ENCODE peak calls at places on chromosome 3, in eight cellular contexts. Q is natural killer cell, E is astrocyte of the spinal cord, X is right atrium auricular region, V is upper lobe of left lung, Z is dorsolateral prefrontal cortex, U is progenitor cell of endocrine pancreas, H is RWPE1. I is an unnamed sample.

GRCh38 chr3:156010829-156011228 is 109.5 kb upstream of the KCNAB1 start:
- DNase-seq in V (no peak), Q (no peak), X (no peak), U (no peak), H (peak; percentile 20), Z (peak; percentile 38), E (no peak), I (no peak)

GRCh38 chr3:42246091-42246490 is 19.9 kb downstream of the CCK start:
- DNase-seq in X (no peak), Z (no peak), U (no peak), Q (no peak), V (no peak), E (no peak), H (no peak), I (no peak)

GRCh38 chr3:50862221-50862620 is 187.5 kb downstream of the DOCK3 start:
- DNase-seq in E (no peak), H (no peak), Z (no peak), V (no peak), U (no peak), X (no peak), Q (no peak), I (no peak)

GRCh38 chr3:11350374-11350773 is 78.2 kb downstream of the ATG7 start:
- DNase-seq in X (no peak), Z (no peak), E (no peak), U (no peak), Q (no peak), V (no peak), H (no peak), I (no peak)

GRCh38 chr3:125186261-125186770 is 26.2 kb downstream of the SLC12A8 start:
- DNase-seq in X (no peak), H (no peak), U (no peak), Q (no peak), E (peak; percentile 44), V (no peak), Z (peak; percentile 59), I (no peak)

GRCh38 chr3:149393355-149394165 is 16.1 kb upstream of the TM4SF1 start:
- DNase-seq in E (peak; percentile 81), V (peak; percentile 86), Z (peak; percentile 20), U (peak; percentile 32), Q (no peak), H (peak; percentile 66), X (peak; percentile 76), I (peak; percentile 52)

GRCh38 chr3:20511863-20512262 is 325.9 kb upstream of the SGO1 start:
- DNase-seq in Q (no peak), V (no peak), X (no peak), H (peak; percentile 4), Z (no peak), E (peak; percentile 69), U (no peak), I (no peak)

GRCh38 chr3:32816439-32817194 is 1.2 kb upstream of the TRIM71 start:
- DNase-seq in Z (peak; percentile 40), Q (no peak), U (peak; percentile 59), H (no peak), E (peak; percentile 21), X (no peak), V (no peak), I (no peak)

GRCh38 chr3:127750226-127751031 is 71.9 kb downstream of the MGLL start:
- DNase-seq in Q (no peak), H (peak; percentile 55), Z (no peak), E (peak; percentile 85), X (no peak), U (no peak), V (no peak), I (no peak)

GRCh38 chr3:24493951-24494615 is 567 bp downstream of the THRB start:
- DNase-seq in H (peak; percentile 28), Q (no peak), E (no peak), V (peak; percentile 64), Z (peak; percentile 67), U (peak; percentile 41), X (peak; percentile 91), I (peak; percentile 52)

GRCh38 chr3:160754371-160754854 is 1.6 kb upstream of the PPM1L start:
- DNase-seq in H (peak; percentile 20), Z (peak; percentile 41), X (peak; percentile 63), E (peak; percentile 61), U (no peak), Q (peak; percentile 26), V (peak; percentile 30), I (no peak)

GRCh38 chr3:90035643-90036042 is 928.2 kb downstream of the EPHA3 start:
- DNase-seq in Z (no peak), Q (no peak), E (no peak), V (no peak), X (no peak), U (no peak), H (no peak), I (no peak)

GRCh38 chr3:128152419-128153155 is 694 bp upstream of the EEFSEC start:
- DNase-seq in E (no peak), U (no peak), Q (no peak), H (no peak), X (no peak), V (no peak), Z (no peak), I (no peak)

GRCh38 chr3:159732172-159733111 is 256.2 kb upstream of the IL12A start:
- DNase-seq in H (peak; percentile 57), X (no peak), Z (no peak), U (no peak), E (peak; percentile 89), V (peak; percentile 49), Q (no peak), I (no peak)

GRCh38 chr3:30664449-30664848 is 58.0 kb downstream of the TGFBR2 start:
- DNase-seq in V (no peak), Z (no peak), H (no peak), E (no peak), X (no peak), Q (no peak), U (no peak), I (no peak)

GRCh38 chr3:61093364-61093763 is 157.9 kb downstream of the FHIT start:
- DNase-seq in Q (no peak), V (no peak), E (no peak), H (no peak), X (no peak), Z (no peak), U (no peak), I (no peak)

GRCh38 chr3:55885721-55886120 is 398.6 kb upstream of the WNT5A start:
- DNase-seq in E (peak; percentile 48), V (peak; percentile 43), H (peak; percentile 70), Z (no peak), X (no peak), Q (no peak), U (no peak), I (no peak)

DNA sequence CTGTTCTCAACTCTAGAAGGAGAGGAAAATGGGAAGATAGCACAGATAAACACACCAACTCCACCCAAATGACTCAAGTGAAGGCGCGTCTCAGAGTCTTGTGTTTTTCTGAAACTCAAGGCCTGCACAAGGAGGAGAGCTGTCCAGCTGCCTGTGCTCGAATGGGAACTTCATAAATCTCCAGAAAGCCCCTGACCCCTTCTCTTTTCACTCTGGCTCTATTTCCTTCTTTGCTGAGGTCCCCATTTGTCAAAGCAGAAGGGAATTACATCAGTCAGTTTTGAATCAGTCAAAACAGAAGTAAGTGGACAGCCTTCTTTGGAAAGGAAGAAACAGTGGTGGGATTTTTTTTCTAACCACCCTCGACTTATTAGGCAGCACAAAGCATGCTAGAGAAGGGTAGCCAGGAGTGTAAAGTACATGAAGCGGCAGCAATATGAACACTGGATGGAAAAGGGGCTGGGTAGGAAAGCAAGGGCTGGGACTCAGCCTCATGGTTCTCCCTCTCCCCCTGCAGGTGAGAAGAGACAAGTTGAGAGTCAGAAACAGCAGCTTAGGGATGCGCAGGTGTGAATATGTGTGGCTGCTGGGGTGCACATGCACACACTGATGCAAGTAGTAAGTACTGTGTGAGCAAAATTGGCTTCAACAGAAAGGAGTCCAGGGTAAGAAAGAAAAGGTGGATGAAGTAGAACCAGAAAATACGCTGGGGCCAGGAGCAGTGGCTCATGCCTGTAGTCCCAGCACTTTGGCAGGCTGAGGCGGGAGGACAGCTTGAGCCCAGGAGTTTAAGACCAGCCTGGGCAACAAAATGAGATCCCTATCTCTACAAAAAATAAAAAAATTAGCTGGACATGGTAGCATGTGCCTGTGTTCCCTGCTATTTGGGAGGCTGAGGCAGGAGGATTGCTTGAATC is 36.6 kb upstream of the MAGEF1 start:
- DNase-seq in E (no peak), H (peak; percentile 66), Z (no peak), X (no peak), V (no peak), U (no peak), Q (no peak), I (peak; percentile 51)
- TF ChIP-seq CTCF in E (peak; percentile 36), H (peak; percentile 67), Z (no peak), X (no peak), V (no peak), U (peak; percentile 54), Q (no peak), I (peak; percentile 19)

DNA sequence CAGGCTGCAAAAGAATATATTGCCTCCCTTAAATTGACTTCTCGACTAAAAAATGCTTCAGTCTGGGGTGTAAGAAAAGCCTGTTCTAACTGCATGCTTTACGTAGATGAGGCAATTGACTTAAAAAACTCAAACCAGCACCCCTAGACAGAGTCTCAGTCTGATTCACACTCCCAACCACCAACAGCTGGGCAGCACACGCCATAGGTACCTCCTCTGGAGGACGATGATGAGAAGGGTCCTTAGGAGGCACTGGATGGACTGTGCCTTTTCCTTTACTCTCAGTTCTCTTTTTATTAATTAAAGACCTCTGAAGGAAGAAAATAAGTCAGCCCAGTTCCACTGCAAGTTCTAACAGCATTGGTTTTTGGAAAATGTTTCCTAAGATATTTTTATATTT is 175.0 kb downstream of the PDZRN3 start:
- DNase-seq in U (no peak), Z (no peak), Q (no peak), H (no peak), V (no peak), X (no peak), E (no peak), I (no peak)
- TF ChIP-seq CTCF in U (no peak), Z (no peak), Q (no peak), H (no peak), V (no peak), X (no peak), E (no peak), I (no peak)

GRCh38 chr3:58534592-58535494 is 2.1 kb downstream of the ACOX2 start:
- DNase-seq in E (no peak), U (no peak), Z (no peak), V (no peak), Q (no peak), X (peak; percentile 53), H (no peak), I (no peak)

GRCh38 chr3:58531956-58532355 is 5.0 kb downstream of the ACOX2 start:
- DNase-seq in U (no peak), Q (no peak), H (peak; percentile 13), X (peak; percentile 1), V (no peak), E (no peak), Z (no peak), I (no peak)

GRCh38 chr3:58530354-58530865 is 6.6 kb downstream of the ACOX2 start:
- DNase-seq in V (no peak), Z (no peak), X (peak; percentile 52), U (no peak), H (no peak), E (no peak), Q (no peak), I (no peak)

GRCh38 chr3:58531555-58531954 is 5.4 kb downstream of the ACOX2 start:
- DNase-seq in Q (no peak), X (peak; percentile 21), Z (no peak), H (no peak), U (no peak), E (no peak), V (no peak), I (no peak)

GRCh38 chr3:58532794-58533220 is 4.2 kb downstream of the ACOX2 start:
- DNase-seq in U (peak; percentile 62), Z (peak; percentile 69), Q (peak; percentile 70), E (peak; percentile 71), V (peak; percentile 78), X (peak; percentile 76), H (peak; percentile 75), I (peak; percentile 77)
- TF ChIP-seq CTCF in U (peak; percentile 97), Z (peak; percentile 92), Q (peak; percentile 86), E (peak; percentile 93), V (peak; percentile 94), X (peak; percentile 86), H (peak; percentile 91), I (peak; percentile 96)

GRCh38 chr3:171186817-171187216 is 160.3 kb upstream of the SLC2A2 start:
- DNase-seq in E (no peak), V (no peak), Q (no peak), H (no peak), U (no peak), Z (no peak), X (no peak), I (no peak)
- TF ChIP-seq CTCF in E (no peak), V (no peak), Q (no peak), H (no peak), U (no peak), Z (no peak), X (no peak), I (no peak)

I was measured in CD14-positive monocyte.